ENCODE peak calls at places on chromosomes 5 and 9, in four cellular contexts. G is coronary artery, V is breast epithelium, B is lower lobe of right lung. Y is an unnamed sample.

GRCh38 chr5:6551287-6551954 is 81.4 kb downstream of the NSUN2 start:
- DNase-seq in V (no peak), G (no peak), B (no peak), Y (no peak)

GRCh38 chr5:67375606-67376005 is 179.0 kb upstream of the CD180 start:
- DNase-seq in G (no peak), V (no peak), B (no peak), Y (peak; percentile 11)

GRCh38 chr5:118611332-118611945 is 376.9 kb downstream of the DTWD2 start:
- DNase-seq in G (no peak), B (no peak), V (no peak), Y (peak; percentile 62)

GRCh38 chr9:116450378-116451139 is 236.5 kb upstream of the TRIM32 start:
- DNase-seq in G (no peak), B (peak; percentile 48), V (no peak), Y (no peak)

GRCh38 chr9:36738318-36738975 is 165.8 kb downstream of the MELK start:
- DNase-seq in V (no peak), B (no peak), G (no peak), Y (no peak)

GRCh38 chr5:160363661-160364060 is 6.8 kb downstream of the C1QTNF2 start:
- DNase-seq in G (peak; percentile 40), V (no peak), B (no peak), Y (no peak)

GRCh38 chr5:43627028-43627427 is 24.0 kb downstream of the NNT start:
- DNase-seq in G (no peak), V (no peak), B (no peak), Y (peak; percentile 68)

GRCh38 chr9:124306098-124306735 is 48.5 kb downstream of the NEK6 start:
- DNase-seq in B (no peak), G (no peak), V (no peak), Y (no peak)

GRCh38 chr9:125189011-125189360 is 617 bp downstream of the PPP6C start:
- DNase-seq in V (no peak), G (no peak), B (peak; percentile 65), Y (peak; percentile 30)

GRCh38 chr5:157155297-157155696 is 10.8 kb downstream of the GARIN3 start:
- DNase-seq in B (no peak), V (no peak), G (no peak), Y (no peak)

GRCh38 chr5:77087484-77088291 is 603 bp upstream of the ZBED3 start:
- DNase-seq in V (no peak), G (no peak), B (peak; percentile 78), Y (no peak)

GRCh38 chr5:169934990-169935389 is 45.3 kb downstream of the INSYN2B start:
- DNase-seq in B (no peak), G (no peak), V (no peak), Y (no peak)
- H3K27ac ChIP-seq in B (no peak overlapping the region), G (no peak overlapping the region), V (no peak overlapping the region), Y (no peak overlapping the region)

GRCh38 chr9:13728917-13729811 is 449.7 kb upstream of the MPDZ start:
- DNase-seq in V (no peak), B (no peak), G (no peak), Y (no peak)
- H3K27ac ChIP-seq in V (no peak overlapping the region), B (no peak overlapping the region), G (no peak overlapping the region), Y (no peak overlapping the region)

GRCh38 chr9:128061305-128061704 is 5.8 kb downstream of the NAIF1 start:
- DNase-seq in V (no peak), G (no peak), B (no peak), Y (peak; percentile 42)
- H3K27ac ChIP-seq in V (peak overlapping the region; percentile 66), G (no peak overlapping the region), B (peak overlapping the region; percentile 63), Y (no peak overlapping the region)

DNA sequence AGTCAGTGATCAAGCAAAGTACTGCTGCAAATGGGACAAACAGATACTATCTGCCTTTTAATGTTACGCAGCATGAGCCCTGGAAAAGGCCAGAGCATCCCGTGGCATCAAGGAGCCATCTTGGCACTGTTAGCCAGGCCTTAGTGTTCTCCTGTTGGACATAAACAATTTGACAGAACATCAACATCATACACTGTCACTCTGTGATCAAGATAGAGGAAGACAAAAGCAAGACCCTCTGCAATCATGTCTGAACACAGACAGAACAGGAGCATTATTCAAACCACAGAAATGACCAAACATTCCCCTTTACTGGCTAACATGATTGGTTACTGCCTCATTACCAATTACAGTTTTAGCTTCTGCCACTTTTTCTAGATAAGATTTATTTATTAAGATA is 21.2 kb upstream of the ROPN1L start:
- DNase-seq in G (no peak), B (no peak), V (no peak), Y (no peak)
- H3K27ac ChIP-seq in G (no peak overlapping the region), B (no peak overlapping the region), V (no peak overlapping the region), Y (no peak overlapping the region)

DNA sequence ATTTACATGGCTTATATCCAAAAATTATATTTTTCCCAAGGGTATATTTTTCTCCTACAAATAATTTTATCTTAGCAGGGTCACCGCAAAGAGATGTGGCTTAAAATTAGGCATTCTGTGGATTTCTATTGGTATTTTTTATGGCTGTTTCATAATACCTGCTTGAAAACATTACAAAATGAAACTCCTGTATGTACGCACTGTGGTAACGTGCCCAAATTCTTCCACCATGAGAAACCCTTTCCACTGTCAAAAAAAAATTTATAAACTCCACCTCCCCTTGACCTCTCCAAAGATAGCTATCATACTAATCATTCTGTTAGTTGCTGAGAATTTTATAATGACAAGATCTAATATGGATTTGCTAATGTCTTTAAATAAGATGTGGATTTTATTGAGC is 245.0 kb downstream of the SPOCK1 start:
- DNase-seq in G (no peak), B (no peak), V (no peak), Y (no peak)
- H3K27ac ChIP-seq in G (no peak overlapping the region), B (no peak overlapping the region), V (peak overlapping the region; percentile 80), Y (no peak overlapping the region)

GRCh38 chr5:10337107-10337506 is 16.4 kb upstream of the MARCHF6 start:
- DNase-seq in V (no peak), B (no peak), G (no peak), Y (no peak)

GRCh38 chr5:10343486-10343885 is 10.0 kb upstream of the MARCHF6 start:
- DNase-seq in B (no peak), V (no peak), G (no peak), Y (no peak)

GRCh38 chr5:10335711-10336470 is 17.6 kb upstream of the MARCHF6 start:
- DNase-seq in B (no peak), G (no peak), V (no peak), Y (no peak)

GRCh38 chr5:10337986-10338385 is 15.5 kb upstream of the MARCHF6 start:
- DNase-seq in V (no peak), B (no peak), G (no peak), Y (no peak)

DNA sequence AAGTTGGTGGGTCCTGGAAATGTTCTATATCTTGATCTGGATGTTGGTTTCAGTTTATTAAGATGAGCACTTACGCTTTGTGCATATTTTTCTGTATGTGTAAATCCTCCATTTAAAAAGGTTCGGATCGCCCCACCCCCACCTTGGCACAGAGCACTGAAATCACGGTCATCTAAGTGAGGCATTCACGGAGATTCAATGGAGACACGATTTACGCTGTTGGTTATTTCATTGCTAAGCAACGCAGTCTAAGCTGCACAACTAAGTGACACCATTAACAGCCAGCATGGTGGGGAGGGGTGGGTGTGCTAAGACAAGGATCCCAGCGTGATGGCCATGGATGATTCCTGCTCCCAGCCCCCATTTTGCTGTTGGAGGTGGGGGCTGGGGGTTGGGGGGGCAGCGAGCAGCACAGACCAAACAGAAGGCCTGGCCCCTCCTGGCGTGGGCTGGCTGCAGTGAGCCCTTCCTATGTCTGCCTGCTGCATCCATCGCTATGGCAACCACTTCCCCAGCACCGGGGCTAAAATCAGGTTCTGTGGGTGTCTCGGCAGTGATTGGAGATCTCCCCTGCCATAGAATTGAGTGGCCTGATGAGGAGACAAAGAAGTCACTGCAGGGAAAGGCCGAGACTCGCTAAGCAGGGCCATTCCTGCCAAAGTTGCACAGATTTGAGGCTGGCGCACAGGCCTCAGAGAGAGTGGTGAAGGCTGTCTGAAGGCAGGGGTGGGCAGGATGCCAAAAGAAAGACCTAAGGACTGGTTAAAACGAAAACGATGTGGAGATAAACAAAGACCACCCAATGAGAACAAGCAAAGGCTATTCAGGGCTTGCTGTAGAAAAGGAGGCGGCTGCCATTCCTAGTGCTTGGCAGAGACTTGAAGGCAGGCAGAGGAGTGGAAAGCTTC is 14.2 kb upstream of the MARCHF6 start:
- DNase-seq in B (no peak), G (no peak), V (no peak), Y (no peak)
- H3K27ac ChIP-seq in B (no peak overlapping the region), G (no peak overlapping the region), V (no peak overlapping the region), Y (no peak overlapping the region)

GRCh38 chr9:87421734-87422133 is 75.9 kb upstream of the DAPK1 start:
- DNase-seq in V (no peak), G (no peak), B (no peak), Y (no peak)
- H3K27ac ChIP-seq in V (no peak overlapping the region), G (no peak overlapping the region), B (no peak overlapping the region), Y (no peak overlapping the region)

GRCh38 chr5:114332925-114333324 is 28.9 kb upstream of the KCNN2 start:
- DNase-seq in G (no peak), B (no peak), V (no peak), Y (no peak)

GRCh38 chr5:114335391-114335790 is 26.5 kb upstream of the KCNN2 start:
- DNase-seq in G (no peak), B (no peak), V (no peak), Y (no peak)

GRCh38 chr5:114327987-114328386 is 33.9 kb upstream of the KCNN2 start:
- DNase-seq in B (no peak), G (no peak), V (no peak), Y (no peak)

GRCh38 chr5:114330916-114331531 is 30.8 kb upstream of the KCNN2 start:
- DNase-seq in B (no peak), V (no peak), G (no peak), Y (no peak)

DNA sequence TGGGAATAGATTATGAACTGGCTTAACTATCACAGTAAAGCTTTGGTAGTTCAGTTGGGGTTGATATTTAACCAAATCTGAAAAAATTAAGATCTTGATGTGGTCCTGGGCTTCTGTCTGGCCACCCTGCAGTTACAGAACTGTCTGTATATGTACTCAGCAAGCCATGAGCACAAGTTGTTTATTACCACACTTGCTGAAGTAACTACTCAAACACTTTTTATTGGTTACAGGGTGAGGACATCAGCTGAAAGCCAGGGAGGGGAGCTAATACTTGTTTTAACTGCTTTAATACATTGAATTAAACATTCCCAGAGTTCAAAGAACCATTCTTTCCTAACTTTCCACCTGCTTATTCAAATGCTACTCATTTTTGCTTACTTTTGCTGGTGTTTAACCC is 29.4 kb upstream of the KCNN2 start:
- DNase-seq in B (no peak), G (no peak), V (no peak), Y (no peak)
- H3K27ac ChIP-seq in B (no peak overlapping the region), G (no peak overlapping the region), V (no peak overlapping the region), Y (no peak overlapping the region)

GRCh38 chr5:172370237-172370640 is 84.1 kb downstream of the SH3PXD2B start:
- DNase-seq in G (no peak), B (no peak), V (no peak), Y (no peak)

GRCh38 chr5:172374783-172375182 is 79.5 kb downstream of the SH3PXD2B start:
- DNase-seq in G (no peak), V (no peak), B (no peak), Y (no peak)

GRCh38 chr5:172377438-172377837 is 76.9 kb downstream of the SH3PXD2B start:
- DNase-seq in G (no peak), B (no peak), V (no peak), Y (no peak)

GRCh38 chr5:172370648-172371248 is 83.6 kb downstream of the SH3PXD2B start:
- DNase-seq in B (no peak), G (no peak), V (no peak), Y (peak; percentile 55)

GRCh38 chr5:172373680-172374079 is 80.6 kb downstream of the SH3PXD2B start:
- DNase-seq in V (no peak), B (no peak), G (no peak), Y (no peak)
- H3K27ac ChIP-seq in V (no peak overlapping the region), B (no peak overlapping the region), G (no peak overlapping the region), Y (no peak overlapping the region)

Y was measured in WERI-Rb-1.